ENCODE peak calls at places on chromosomes 4 and X, in ten cellular contexts. V is coronary artery, U is pancreas, P is RWPE1, S is ovary, I is neural crest cell, J is PC-3, M is endothelial cell, Y is AG09309, C is AG04450. D is an unnamed sample.

GRCh38 chr4:68267433-68267944 is 22.0 kb upstream of the TMPRSS11B start:
- DNase-seq in J (peak), C (peak), U (no peak), V (no peak), Y (no peak), P (no peak), M (no peak), S (no peak), I (no peak), D (no peak)

GRCh38 chrX:18702362-18703195 is 4.9 kb upstream of the PPEF1 start:
- DNase-seq in Y (no peak), U (no peak), P (peak), I (no peak), C (no peak), V (no peak), J (peak), S (no peak), M (no peak), D (no peak)

GRCh38 chr4:129095811-129096454 is at the start of gene C4orf33:
- DNase-seq in Y (peak), S (peak), P (peak), C (peak), V (peak), I (peak), U (peak), M (peak), J (peak), D (no peak)

GRCh38 chrX:10048076-10048475 is 80.9 kb downstream of the CLDN34 start:
- DNase-seq in Y (no peak), S (no peak), U (no peak), C (no peak), J (no peak), V (no peak), I (peak), P (no peak), M (peak), D (no peak)

GRCh38 chr4:6955261-6955911 is 45.8 kb downstream of the TBC1D14 start:
- DNase-seq in U (no peak), M (no peak), J (peak), C (no peak), S (no peak), V (no peak), Y (no peak), I (no peak), P (peak), D (no peak)

GRCh38 chrX:29090811-29091210 is 503.6 kb downstream of the IL1RAPL1 start:
- DNase-seq in V (no peak), M (no peak), S (no peak), C (no peak), P (no peak), Y (no peak), I (peak), J (peak), U (no peak), D (no peak)

GRCh38 chr4:52862605-52863236 is 604 bp downstream of the RASL11B start:
- DNase-seq in I (no peak), U (no peak), S (no peak), V (no peak), J (no peak), Y (no peak), C (no peak), P (peak), M (no peak), D (no peak)

GRCh38 chrX:97563531-97564133 is 679.9 kb downstream of the RPA4 start:
- DNase-seq in J (peak), Y (peak), U (no peak), P (peak), V (no peak), I (no peak), C (peak), M (no peak), S (peak), D (no peak)

GRCh38 chr4:165351359-165352130 is 24.1 kb downstream of the MSMO1 start:
- DNase-seq in I (no peak), M (no peak), U (no peak), C (no peak), P (no peak), S (no peak), Y (no peak), V (no peak), J (no peak), D (no peak)

GRCh38 chrX:94830717-94831116 is 1156.7 kb downstream of the FAM133A start:
- DNase-seq in V (no peak), M (no peak), P (no peak), C (no peak), I (no peak), U (no peak), Y (no peak), S (no peak), J (peak), D (no peak)

GRCh38 chr4:54066718-54067129 is 2.3 kb upstream of the CHIC2 start:
- DNase-seq in P (no peak), V (no peak), I (no peak), C (no peak), J (no peak), M (peak), Y (no peak), U (no peak), S (no peak), D (no peak)

GRCh38 chr4:172129593-172129992 is 316.4 kb downstream of the GALNTL6 start:
- DNase-seq in J (no peak), U (no peak), M (no peak), I (no peak), P (no peak), Y (no peak), S (no peak), V (no peak), C (no peak), D (no peak)

GRCh38 chr4:85639946-85640345 is 165.0 kb downstream of the ARHGAP24 start:
- DNase-seq in U (no peak), M (no peak), J (no peak), C (no peak), V (no peak), S (no peak), I (no peak), P (no peak), Y (no peak), D (no peak)

GRCh38 chrX:121570072-121570841 is 522.8 kb downstream of the GLUD2 start:
- DNase-seq in U (peak), V (no peak), C (no peak), S (no peak), M (no peak), J (peak), P (no peak), Y (no peak), I (no peak), D (no peak)

GRCh38 chrX:10457092-10457491 is 163.3 kb downstream of the MID1 start:
- DNase-seq in P (no peak), J (no peak), I (no peak), U (no peak), M (no peak), Y (no peak), S (no peak), V (no peak), C (no peak), D (no peak)

GRCh38 chrX:41022579-41022978 is 62.7 kb upstream of the USP9X start:
- DNase-seq in J (peak), Y (no peak), V (no peak), I (no peak), P (peak), S (no peak), U (no peak), C (no peak), M (no peak), D (no peak)

GRCh38 chrX:18873189-18873791 is 110.6 kb downstream of the PHKA2 start:
- DNase-seq in J (peak), V (no peak), M (no peak), U (no peak), S (no peak), P (peak), I (no peak), Y (peak), C (no peak), D (no peak)

GRCh38 chr4:114251020-114251419 is 271.6 kb upstream of the ARSJ start:
- DNase-seq in Y (no peak), U (no peak), I (no peak), P (no peak), S (no peak), C (no peak), M (no peak), J (peak), V (no peak), D (no peak)

GRCh38 chr4:77734928-77735327 is 84.2 kb downstream of the CNOT6L start:
- DNase-seq in Y (peak), M (no peak), V (no peak), J (no peak), C (peak), U (no peak), I (no peak), S (no peak), P (peak), D (no peak)

GRCh38 chr4:149549911-149550310 is 265.7 kb downstream of the IQCM start:
- DNase-seq in C (no peak), U (no peak), S (no peak), P (peak), M (no peak), V (no peak), I (no peak), Y (no peak), J (peak), D (no peak)

GRCh38 chr4:122003335-122003734 is 51.5 kb upstream of the TRPC3 start:
- DNase-seq in Y (no peak), V (no peak), U (no peak), I (peak), J (peak), S (no peak), C (no peak), P (peak), M (peak), D (no peak)

GRCh38 chr4:110003401-110004187 is 90.9 kb downstream of the EGF start:
- DNase-seq in Y (no peak), S (no peak), M (no peak), V (no peak), U (no peak), J (no peak), P (no peak), C (no peak), I (no peak), D (no peak)

GRCh38 chrX:68292471-68292870 is 140.8 kb downstream of the OPHN1 start:
- DNase-seq in I (no peak), M (no peak), S (no peak), Y (no peak), C (no peak), J (peak), V (no peak), U (no peak), P (no peak), D (no peak)

GRCh38 chrX:10197597-10198210 is 40.9 kb downstream of the CLCN4 start:
- DNase-seq in V (no peak), I (no peak), S (no peak), M (no peak), P (no peak), J (no peak), C (no peak), U (no peak), Y (no peak), D (no peak)

GRCh38 chr4:135244605-135245146 is 1043.1 kb upstream of the PABPC4L start:
- DNase-seq in M (no peak), Y (no peak), P (no peak), J (no peak), S (no peak), C (no peak), I (no peak), V (no peak), U (no peak), D (no peak)

GRCh38 chr4:48909697-48910096 is 3.1 kb upstream of the OCIAD2 start:
- DNase-seq in V (no peak), U (no peak), P (peak), I (no peak), J (peak), Y (peak), M (no peak), S (no peak), C (peak), D (no peak)

GRCh38 chr4:55075823-55076418 is 49.5 kb downstream of the KDR start:
- DNase-seq in U (no peak), P (no peak), C (no peak), Y (no peak), I (no peak), S (no peak), J (no peak), M (no peak), V (no peak), D (no peak)

GRCh38 chrX:85108165-85108564 is 104.5 kb downstream of the APOOL start:
- DNase-seq in V (no peak), S (no peak), U (no peak), I (no peak), J (no peak), Y (no peak), P (no peak), M (no peak), C (no peak), D (no peak)

GRCh38 chr4:182890202-182890601 is 27.0 kb downstream of the DCTD start:
- DNase-seq in I (no peak), V (no peak), U (no peak), C (no peak), S (no peak), J (no peak), P (no peak), Y (no peak), M (no peak), D (peak)

GRCh38 chrX:40866878-40867277 is 131.5 kb upstream of the MED14 start:
- DNase-seq in I (no peak), J (no peak), U (no peak), Y (no peak), S (peak), C (no peak), M (no peak), V (no peak), P (no peak), D (no peak)

GRCh38 chrX:134520860-134521390 is 61.0 kb downstream of the HPRT1 start:
- DNase-seq in S (no peak), J (peak), P (peak), V (no peak), Y (peak), C (no peak), U (peak), M (peak), I (peak), D (no peak)

GRCh38 chrX:150715180-150715579 is 22.0 kb downstream of the MTMR1 start:
- DNase-seq in S (no peak), Y (no peak), J (no peak), M (no peak), I (no peak), V (no peak), P (no peak), U (peak), C (no peak), D (no peak)

GRCh38 chr4:52852041-52852440 is 10.1 kb upstream of the RASL11B start:
- DNase-seq in M (no peak), P (no peak), Y (no peak), J (no peak), U (no peak), S (no peak), C (no peak), V (no peak), I (no peak), D (no peak)

GRCh38 chr4:52983563-52984303 is 121.6 kb downstream of the RASL11B start:
- DNase-seq in V (no peak), M (peak), I (peak), J (peak), C (peak), P (peak), Y (no peak), U (no peak), S (no peak), D (no peak)

GRCh38 chrX:107672955-107673378 is 44.7 kb downstream of the PRPS1 start:
- DNase-seq in V (peak), J (peak), P (peak), Y (peak), U (peak), M (peak), I (no peak), C (no peak), S (peak), D (peak)

GRCh38 chr4:74549936-74550335 is 105.0 kb downstream of the AREG start:
- DNase-seq in M (no peak), J (peak), C (peak), U (no peak), V (no peak), Y (no peak), I (no peak), P (no peak), S (no peak), D (no peak)

GRCh38 chr4:113784497-113785254 is 23.1 kb upstream of the CAMK2D start:
- DNase-seq in S (no peak), I (no peak), Y (peak), V (no peak), C (peak), J (peak), M (no peak), U (no peak), P (peak), D (no peak)

GRCh38 chrX:72245461-72246089 is 6.7 kb upstream of the ERCC6L start:
- DNase-seq in C (no peak), J (peak), I (peak), P (peak), Y (no peak), V (no peak), S (no peak), M (peak), U (peak), D (peak)

GRCh38 chrX:8455600-8455999 is 9.0 kb upstream of the VCX3B start:
- DNase-seq in U (no peak), J (peak), M (no peak), V (no peak), I (no peak), S (no peak), Y (no peak), C (no peak), P (peak), D (no peak)
- TF ChIP-seq CTCF in U (no peak), J (peak), M (no peak), V (no peak), I (peak), S (no peak), Y (no peak), C (no peak), P (no peak), D (no peak)

GRCh38 chrX:147550217-147550616 is 361.5 kb upstream of the FMR1 start:
- DNase-seq in J (peak), M (peak), S (no peak), Y (no peak), P (no peak), U (peak), V (no peak), I (peak), C (no peak), D (no peak)
- TF ChIP-seq CTCF in J (peak), M (peak), S (no peak), Y (no peak), P (no peak), U (peak), V (no peak), I (peak), C (no peak), D (peak)

DNA sequence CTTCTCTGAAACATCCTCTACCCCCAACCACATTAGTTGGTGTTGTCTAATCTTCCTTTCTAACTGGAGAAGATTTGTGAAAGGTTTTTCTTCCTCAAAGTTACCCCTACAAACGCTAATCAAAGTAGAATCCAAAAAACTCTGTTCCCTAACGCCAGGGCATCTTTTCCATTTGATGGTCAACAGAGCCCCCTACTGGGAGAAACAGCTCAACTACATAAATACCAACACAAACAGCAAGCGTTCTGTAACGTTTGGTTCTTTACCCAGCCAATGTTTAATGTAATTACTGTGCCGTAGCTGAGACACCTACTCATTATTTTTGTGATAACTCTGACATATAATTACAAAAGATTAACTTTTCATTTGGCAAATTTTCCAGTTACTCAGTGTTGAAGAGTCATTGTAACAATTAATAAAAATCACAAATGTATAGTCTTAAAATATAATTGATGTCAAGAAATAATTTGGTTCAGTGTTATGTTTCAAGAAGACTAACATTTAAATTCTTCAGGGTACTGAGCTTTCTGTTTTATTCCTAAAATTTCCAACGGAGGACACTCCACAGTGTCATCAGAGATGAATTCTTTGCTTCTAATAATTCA is 94.9 kb upstream of the TBC1D9 start:
- DNase-seq in U (peak), I (peak), V (no peak), J (peak), M (peak), P (peak), C (peak), S (peak), Y (no peak), D (no peak)
- TF ChIP-seq CTCF in U (peak), I (peak), V (peak), J (peak), M (peak), P (peak), C (peak), S (peak), Y (peak), D (peak)

GRCh38 chrX:152444338-152444737 is 6.8 kb downstream of the GABRA3 start:
- DNase-seq in J (no peak), I (no peak), S (no peak), P (no peak), V (no peak), U (no peak), C (no peak), M (no peak), Y (no peak), D (no peak)
- TF ChIP-seq CTCF in J (no peak), I (no peak), S (no peak), P (no peak), V (no peak), U (no peak), C (no peak), M (no peak), Y (no peak), D (no peak)

GRCh38 chr4:124061413-124061812 is 651.1 kb downstream of the ANKRD50 start:
- DNase-seq in V (no peak), J (peak), I (no peak), P (no peak), C (no peak), S (no peak), M (no peak), U (no peak), Y (no peak), D (no peak)
- TF ChIP-seq CTCF in V (no peak), J (no peak), I (no peak), P (no peak), C (no peak), S (no peak), M (no peak), U (no peak), Y (no peak), D (no peak)

GRCh38 chr4:187826725-187827124 is 168.8 kb upstream of the ZFP42 start:
- DNase-seq in C (no peak), U (no peak), S (no peak), J (peak), Y (no peak), P (no peak), M (no peak), V (no peak), I (no peak), D (no peak)
- TF ChIP-seq CTCF in C (no peak), U (no peak), S (no peak), J (no peak), Y (no peak), P (no peak), M (no peak), V (no peak), I (no peak), D (no peak)

GRCh38 chr4:59994118-59994517 is 1206.0 kb upstream of the ADGRL3 start:
- DNase-seq in Y (no peak), P (no peak), U (no peak), M (no peak), C (no peak), I (no peak), J (no peak), S (no peak), V (no peak), D (no peak)
- TF ChIP-seq CTCF in Y (no peak), P (no peak), U (no peak), M (no peak), C (no peak), I (peak), J (peak), S (no peak), V (no peak), D (no peak)

GRCh38 chr4:83757121-83757621 is 221.3 kb downstream of the GPAT3 start:
- DNase-seq in Y (no peak), I (no peak), M (no peak), S (no peak), P (peak), C (no peak), U (no peak), J (peak), V (no peak), D (no peak)
- TF ChIP-seq CTCF in Y (no peak), I (no peak), M (no peak), S (no peak), P (no peak), C (no peak), U (no peak), J (no peak), V (no peak), D (no peak)